ENCODE peak calls at places on chromosomes 2 and 18, in eight cellular contexts. O is left ventricle myocardium inferior; R is CD8-positive, alpha-beta T cell; W is mesendoderm; S is RWPE2; B is transverse colon; L is mucosa of descending colon; E is right cardiac atrium. V is an unnamed sample.

GRCh38 chr2:1973636-1974035 is 229.3 kb upstream of the PXDN start:
- DNase-seq in O (no peak), R (no peak), W (peak; percentile 50), S (no peak), B (no peak), L (no peak), E (no peak), V (no peak)

GRCh38 chr2:133400411-133400810 is 167.9 kb downstream of the NCKAP5 start:
- DNase-seq in O (no peak), R (no peak), W (no peak), S (no peak), B (no peak), L (no peak), E (no peak), V (no peak)

GRCh38 chr2:123262856-123263255 is 762.2 kb upstream of the CNTNAP5 start:
- DNase-seq in O (no peak), R (no peak), W (no peak), S (no peak), B (no peak), L (no peak), E (no peak), V (no peak)

GRCh38 chr18:267380-267687 is 513 bp downstream of the THOC1 start:
- DNase-seq in O (no peak), R (no peak), W (peak; percentile 70), S (no peak), B (no peak), L (no peak), E (no peak), V (no peak)

GRCh38 chr2:97848347-97848746 is 135.0 kb downstream of the ZAP70 start:
- DNase-seq in O (no peak), R (no peak), W (no peak), S (no peak), B (no peak), L (no peak), E (no peak), V (no peak)

GRCh38 chr2:176445831-176446433 is 176.7 kb downstream of the MTX2 start:
- DNase-seq in O (no peak), R (no peak), W (no peak), S (no peak), B (no peak), L (no peak), E (no peak), V (peak; percentile 76)

GRCh38 chr2:195657634-195658540 is 861 bp downstream of the SLC39A10 start:
- DNase-seq in O (peak; percentile 53), R (peak; percentile 81), W (peak; percentile 82), S (peak; percentile 55), B (peak; percentile 73), L (peak; percentile 76), E (peak; percentile 51), V (peak; percentile 67)

GRCh38 chr2:225177098-225177497 is 134.8 kb upstream of the DOCK10 start:
- DNase-seq in O (no peak), R (no peak), W (peak; percentile 6), S (no peak), B (no peak), L (no peak), E (no peak), V (no peak)

GRCh38 chr2:144834363-144834762 is 314.4 kb upstream of the ZEB2 start:
- DNase-seq in O (no peak), R (no peak), W (no peak), S (no peak), B (no peak), L (no peak), E (no peak), V (no peak)

GRCh38 chr2:230797515-230798495 is 66.9 kb upstream of the ITM2C start:
- DNase-seq in O (no peak), R (no peak), W (no peak), S (no peak), B (no peak), L (no peak), E (no peak), V (no peak)

GRCh38 chr2:217431577-217432269 is 571.1 kb downstream of the TNS1 start:
- DNase-seq in O (no peak), R (no peak), W (no peak), S (no peak), B (no peak), L (no peak), E (no peak), V (no peak)

GRCh38 chr2:217437289-217437688 is 565.5 kb downstream of the TNS1 start:
- DNase-seq in O (peak; percentile 41), R (no peak), W (no peak), S (no peak), B (no peak), L (peak; percentile 32), E (peak; percentile 25), V (no peak)

GRCh38 chr2:217436386-217436785 is 566.4 kb downstream of the TNS1 start:
- DNase-seq in O (peak; percentile 27), R (no peak), W (no peak), S (no peak), B (no peak), L (no peak), E (peak; percentile 26), V (no peak)

GRCh38 chr2:217433522-217433921 is 569.3 kb downstream of the TNS1 start:
- DNase-seq in O (no peak), R (no peak), W (peak; percentile 77), S (no peak), B (no peak), L (no peak), E (no peak), V (no peak)

DNA sequence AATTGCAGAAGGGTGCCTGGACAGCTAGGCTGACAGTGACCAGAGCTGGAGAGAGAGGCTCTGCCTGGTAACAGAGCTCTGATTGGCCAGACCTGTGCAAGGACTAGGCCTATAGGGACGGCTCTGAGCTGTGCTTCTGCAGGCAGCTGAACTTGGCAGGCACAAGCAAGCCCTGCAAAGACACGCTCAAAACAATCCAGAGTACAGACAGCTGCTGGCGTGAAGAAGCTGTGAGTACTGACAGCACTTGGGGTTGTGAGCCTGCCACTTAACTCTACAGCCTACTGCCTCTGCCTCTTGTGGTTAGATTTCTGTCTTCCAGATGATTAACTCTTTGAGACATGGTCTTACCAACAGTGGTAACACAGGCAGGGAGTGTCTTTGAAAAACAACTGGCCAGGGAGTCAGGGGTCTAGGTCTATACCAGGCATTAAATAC is 568.6 kb downstream of the TNS1 start:
- DNase-seq in O (peak; percentile 86), R (no peak), W (peak; percentile 95), S (peak; percentile 85), B (peak; percentile 76), L (peak; percentile 61), E (peak; percentile 90), V (peak; percentile 44)
- H3K4me3 ChIP-seq in O (peak overlapping the region; percentile 48), R (no peak overlapping the region), W (no peak overlapping the region), S (no peak overlapping the region), B (no peak overlapping the region), L (no peak overlapping the region), E (no peak overlapping the region), V (no peak overlapping the region)

DNA sequence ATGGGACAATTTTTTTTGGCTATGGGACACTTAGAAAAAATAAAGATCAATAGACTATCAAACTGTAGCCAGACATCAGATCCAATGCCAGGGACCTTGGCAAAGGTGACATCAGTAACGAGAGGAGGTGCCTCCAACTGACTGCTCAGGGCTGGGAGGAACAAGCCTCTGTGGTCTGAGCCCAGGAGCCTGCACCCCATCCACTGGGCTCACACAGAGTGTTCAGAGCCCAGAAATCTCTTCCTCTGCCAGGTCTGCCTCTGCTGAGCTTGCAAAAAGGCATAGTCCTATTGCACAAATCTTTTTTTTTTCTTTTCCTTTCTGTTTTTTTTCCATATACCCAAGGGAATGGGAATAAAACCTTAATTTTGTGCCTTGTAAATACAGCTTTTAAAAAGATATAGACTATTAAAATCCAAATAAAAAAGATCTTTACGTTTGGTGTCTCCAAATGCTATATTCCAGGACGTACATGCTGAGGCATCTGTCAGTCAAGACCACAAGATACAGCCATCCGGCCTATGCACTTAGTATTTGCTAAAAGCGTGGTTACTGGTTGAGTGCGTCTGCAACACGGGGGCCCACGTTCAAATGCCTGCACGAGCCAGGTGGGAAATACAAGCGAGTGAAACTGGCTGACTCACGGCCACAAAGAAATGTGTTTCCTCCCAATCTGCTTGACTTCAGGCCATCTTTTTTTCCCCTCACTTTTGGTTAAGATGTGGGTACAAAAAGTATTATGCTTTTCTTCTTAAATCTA is 7.8 kb upstream of the ARHGAP25 start:
- DNase-seq in O (no peak), R (peak; percentile 90), W (no peak), S (no peak), B (peak; percentile 70), L (no peak), E (no peak), V (no peak)
- H3K4me1 ChIP-seq in O (no peaks in the 10 kb centered on the region), R (peaks cover 37% of the 10 kb centered on the region), W (peaks cover 2% of the 10 kb centered on the region), S (peaks cover 10% of the 10 kb centered on the region), B (peaks cover 9% of the 10 kb centered on the region), L (peaks cover 5% of the 10 kb centered on the region), E (no peaks in the 10 kb centered on the region), V (peaks cover 42% of the 10 kb centered on the region)

GRCh38 chr2:86484385-86484784 is 43.2 kb downstream of the KDM3A start:
- DNase-seq in O (no peak), R (no peak), W (no peak), S (no peak), B (no peak), L (no peak), E (no peak), V (no peak)

GRCh38 chr2:86488561-86489250 is 47.5 kb downstream of the KDM3A start:
- DNase-seq in O (no peak), R (no peak), W (no peak), S (no peak), B (no peak), L (no peak), E (no peak), V (no peak)

GRCh38 chr2:86482034-86482433 is 40.9 kb downstream of the KDM3A start:
- DNase-seq in O (no peak), R (no peak), W (no peak), S (no peak), B (no peak), L (no peak), E (no peak), V (peak; percentile 30)

GRCh38 chr2:86487062-86487461 is 45.9 kb downstream of the KDM3A start:
- DNase-seq in O (no peak), R (no peak), W (no peak), S (no peak), B (no peak), L (no peak), E (no peak), V (no peak)

DNA sequence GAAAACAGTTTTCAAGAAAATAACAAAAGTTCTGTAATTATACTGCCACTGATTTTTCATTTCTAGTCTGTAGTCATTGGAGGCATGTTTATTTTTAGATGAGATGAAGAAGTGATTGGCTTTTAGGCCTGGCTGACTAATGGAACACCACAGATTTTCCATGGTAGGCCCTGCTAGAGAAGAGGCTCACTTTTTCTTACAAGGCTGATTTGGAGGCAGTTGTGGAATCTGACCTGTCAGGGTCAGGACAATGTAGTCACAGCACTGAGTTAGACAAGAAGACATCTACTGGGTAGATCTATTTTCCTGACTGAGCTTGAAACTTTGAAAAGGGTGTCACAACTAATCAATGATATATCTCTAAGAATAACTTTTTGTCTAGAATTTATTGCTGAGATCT is 43.9 kb downstream of the KDM3A start:
- DNase-seq in O (no peak), R (no peak), W (no peak), S (no peak), B (no peak), L (no peak), E (no peak), V (no peak)
- H3K4me3 ChIP-seq in O (no peak overlapping the region), R (no peak overlapping the region), W (no peak overlapping the region), S (no peak overlapping the region), B (no peak overlapping the region), L (no peak overlapping the region), E (no peak overlapping the region), V (no peak overlapping the region)

DNA sequence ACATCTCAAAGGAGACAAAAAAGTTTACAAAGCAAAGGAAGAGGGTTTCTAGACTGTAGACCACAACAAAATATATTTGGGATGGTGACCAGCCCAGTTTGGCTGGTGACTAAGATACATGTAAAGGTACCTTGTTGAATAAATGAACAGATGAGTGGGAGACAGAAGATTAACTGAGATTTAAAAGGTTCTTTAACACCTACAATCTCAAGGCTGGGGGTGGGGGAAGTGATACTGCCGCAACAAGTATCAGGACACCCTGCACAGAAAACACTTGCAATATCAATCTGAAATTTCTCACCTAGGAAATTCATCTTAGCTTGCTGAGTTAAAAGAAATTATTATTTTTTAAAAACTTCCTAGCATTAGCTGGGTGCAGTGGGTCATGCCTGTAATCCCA is 8.3 kb downstream of the RNF149 start:
- DNase-seq in O (no peak), R (no peak), W (no peak), S (no peak), B (no peak), L (no peak), E (no peak), V (no peak)
- H3K4me1 ChIP-seq in O (peaks cover 97% of the 10 kb centered on the region), R (peaks cover 72% of the 10 kb centered on the region), W (no peaks in the 10 kb centered on the region), S (peaks cover 13% of the 10 kb centered on the region), B (peaks cover 67% of the 10 kb centered on the region), L (peaks cover 6% of the 10 kb centered on the region), E (peaks cover 21% of the 10 kb centered on the region), V (peaks cover 15% of the 10 kb centered on the region)

V was measured in SJSA1.